ENCODE peak calls at places on chromosomes 11 and 22, in nine cellular contexts. W, M, T, O, Q, Y, I, V and N are unnamed samples.

GRCh38 chr11:63998558-63999348 is 12.5 kb downstream of the OTUB1 start:
- DNase-seq in M (no peak), W (no peak), T (no peak), Q (peak), Y (no peak), O (peak), V (no peak), I (no peak), N (no peak)

GRCh38 chr22:31970490-31971444 is 26.4 kb downstream of the YWHAH start:
- DNase-seq in O (peak), V (peak), I (peak), Q (peak), M (peak), Y (peak), T (peak), W (peak), N (peak)

GRCh38 chr11:86383314-86383713 is 8.6 kb downstream of the CCDC81 start:
- DNase-seq in Y (no peak), I (no peak), W (no peak), M (no peak), V (no peak), Q (no peak), T (no peak), O (no peak), N (no peak)

GRCh38 chr22:44353063-44353440 is 40.3 kb upstream of the SHISAL1 start:
- DNase-seq in O (no peak), Y (no peak), V (no peak), M (no peak), W (no peak), T (no peak), Q (no peak), I (no peak), N (no peak)

GRCh38 chr11:17598700-17599459 is 51.8 kb downstream of the OTOG start:
- DNase-seq in T (peak), Q (peak), Y (peak), O (peak), V (peak), M (no peak), I (peak), W (peak), N (no peak)

GRCh38 chr22:41963453-41964105 is 5.7 kb upstream of the SEPTIN3 start:
- DNase-seq in I (no peak), Q (no peak), V (peak), W (no peak), M (no peak), T (no peak), O (no peak), Y (peak), N (no peak)

GRCh38 chr11:63829823-63830489 is 9.0 kb upstream of the MARK2 start:
- DNase-seq in W (no peak), Y (peak), M (no peak), I (no peak), Q (no peak), O (no peak), T (peak), V (no peak), N (no peak)

GRCh38 chr11:57476883-57477506 is 16.7 kb downstream of the RTN4RL2 start:
- DNase-seq in O (no peak), Q (peak), I (peak), Y (no peak), V (no peak), T (peak), W (no peak), M (no peak), N (no peak)

GRCh38 chr22:19962246-19962908 is 20.8 kb upstream of the TXNRD2 start:
- DNase-seq in M (no peak), O (peak), V (no peak), Y (peak), Q (peak), I (peak), W (peak), T (peak), N (peak)

GRCh38 chr11:110710520-110711381 is 1.5 kb downstream of the ARHGAP20 start:
- DNase-seq in Q (no peak), V (peak), I (peak), O (peak), M (no peak), Y (peak), T (peak), W (peak), N (peak)

GRCh38 chr11:112106070-112106469 is 19.4 kb downstream of the SDHD start:
- DNase-seq in Q (peak), O (no peak), I (no peak), W (no peak), T (no peak), V (no peak), M (no peak), Y (no peak), N (no peak)

GRCh38 chr11:93813974-93814373 is 29.9 kb downstream of the MED17 start:
- DNase-seq in T (no peak), W (no peak), I (no peak), Q (no peak), Y (no peak), O (no peak), V (no peak), M (no peak), N (no peak)

GRCh38 chr11:30917859-30918478 is 331.8 kb upstream of the MPPED2 start:
- DNase-seq in O (peak), Q (peak), Y (peak), V (peak), T (peak), M (no peak), W (no peak), I (peak), N (peak)

GRCh38 chr11:121112498-121113455 is 11.7 kb downstream of the TECTA start:
- DNase-seq in T (peak), V (no peak), Y (peak), M (no peak), W (peak), Q (peak), I (peak), O (peak), N (peak)

GRCh38 chr22:41650821-41651220 is 29.7 kb downstream of the XRCC6 start:
- DNase-seq in O (no peak), I (no peak), M (no peak), V (no peak), W (no peak), T (no peak), Y (no peak), Q (no peak), N (no peak)